ENCODE peak calls at places on chromosome X, in seven cellular contexts. S is choroid plexus epithelial cell, U is neural crest cell, C is GM23338, R is Peyer's patch, W is tibial nerve, K is astrocyte of the cerebellum. L is an unnamed sample.

GRCh38 chrX:130263016-130263415 is 5.7 kb downstream of the ZNF280C start:
- DNase-seq in W (no peak), K (no peak), R (no peak), C (no peak), S (no peak), U (no peak), L (no peak)

GRCh38 chrX:40095588-40096394 is 2.0 kb downstream of the BCOR start:
- DNase-seq in S (peak), C (no peak), W (no peak), K (no peak), U (no peak), R (peak), L (no peak)

GRCh38 chrX:101136235-101136634 is 38.2 kb downstream of the CENPI start:
- DNase-seq in U (no peak), C (no peak), K (no peak), W (no peak), S (peak), R (no peak), L (no peak)

GRCh38 chrX:40207626-40208025 is 109.9 kb upstream of the BCOR start:
- DNase-seq in K (no peak), S (no peak), R (no peak), U (no peak), W (no peak), C (no peak), L (no peak)

GRCh38 chrX:20066968-20067708 is 49.6 kb downstream of the MAP7D2 start:
- DNase-seq in U (no peak), W (peak), S (peak), C (peak), K (peak), R (no peak), L (no peak)

GRCh38 chrX:43655151-43655676 is 885 bp upstream of the MAOA start:
- DNase-seq in U (peak), S (peak), R (peak), C (peak), K (no peak), W (peak), L (peak)

GRCh38 chrX:24332868-24333267 is 19.0 kb upstream of the SUPT20HL2 start:
- DNase-seq in U (no peak), C (no peak), S (no peak), K (peak), W (no peak), R (no peak), L (no peak)

GRCh38 chrX:54794004-54794403 is 4.1 kb downstream of the ITIH6 start:
- DNase-seq in U (no peak), S (no peak), W (no peak), R (no peak), K (no peak), C (no peak), L (no peak)

GRCh38 chrX:71935542-71935941 is 24.9 kb downstream of the NHSL2 start:
- DNase-seq in U (no peak), W (peak), C (peak), K (no peak), S (no peak), R (no peak), L (no peak)

GRCh38 chrX:1519022-1519497 is 17.9 kb downstream of the P2RY8 start:
- DNase-seq in W (no peak), U (no peak), S (no peak), R (no peak), K (no peak), C (no peak), L (no peak)

GRCh38 chrX:132758778-132759177 is 199.7 kb downstream of the HS6ST2 start:
- DNase-seq in R (no peak), S (no peak), W (no peak), K (no peak), U (no peak), C (peak), L (no peak)

GRCh38 chrX:37314526-37314925 is 34.6 kb upstream of the PRRG1 start:
- DNase-seq in U (no peak), R (no peak), W (no peak), S (peak), C (no peak), K (no peak), L (no peak)

GRCh38 chrX:72121381-72121780 is 10.3 kb downstream of the RTL5 start:
- DNase-seq in K (peak), U (no peak), W (peak), R (peak), S (peak), C (no peak), L (no peak)

GRCh38 chrX:32687379-32687778 is 524.0 kb downstream of the DMD start:
- DNase-seq in R (no peak), U (no peak), S (no peak), C (peak), W (no peak), K (no peak), L (no peak)

GRCh38 chrX:3599787-3600465 is 113.5 kb downstream of the PRKX start:
- DNase-seq in U (no peak), R (no peak), W (no peak), S (peak), C (no peak), K (peak), L (no peak)

GRCh38 chrX:12825801-12826200 is 34.6 kb downstream of the PRPS2 start:
- DNase-seq in R (no peak), U (no peak), K (peak), W (no peak), C (no peak), S (peak), L (no peak)

GRCh38 chrX:68714856-68715255 is 67.4 kb downstream of the STARD8 start:
- DNase-seq in K (no peak), C (no peak), U (no peak), W (no peak), S (no peak), R (no peak), L (no peak)

GRCh38 chrX:101287402-101287801 is 3.7 kb downstream of the TAF7L start:
- DNase-seq in U (peak), S (peak), R (no peak), W (peak), K (peak), C (peak), L (no peak)

GRCh38 chrX:137427813-137428212 is 138.1 kb upstream of the ZIC3 start:
- DNase-seq in K (peak), C (peak), U (no peak), W (no peak), R (no peak), S (peak), L (no peak)

GRCh38 chrX:97399400-97399799 is 515.7 kb downstream of the RPA4 start:
- DNase-seq in U (no peak), S (peak), K (no peak), C (no peak), W (no peak), R (no peak), L (no peak)

GRCh38 chrX:43000121-43000520 is 222.2 kb upstream of the PPP1R2C start:
- DNase-seq in K (no peak), U (no peak), S (peak), R (no peak), W (no peak), C (no peak), L (no peak)

GRCh38 chrX:140817943-140818342 is 108.4 kb downstream of the LINC00632 start:
- DNase-seq in U (peak), W (peak), C (peak), S (peak), R (no peak), K (peak), L (no peak)

GRCh38 chrX:136525738-136526606 is 6.0 kb upstream of the VGLL1 start:
- DNase-seq in S (peak), K (peak), W (peak), R (peak), U (no peak), C (no peak), L (no peak)

DNA sequence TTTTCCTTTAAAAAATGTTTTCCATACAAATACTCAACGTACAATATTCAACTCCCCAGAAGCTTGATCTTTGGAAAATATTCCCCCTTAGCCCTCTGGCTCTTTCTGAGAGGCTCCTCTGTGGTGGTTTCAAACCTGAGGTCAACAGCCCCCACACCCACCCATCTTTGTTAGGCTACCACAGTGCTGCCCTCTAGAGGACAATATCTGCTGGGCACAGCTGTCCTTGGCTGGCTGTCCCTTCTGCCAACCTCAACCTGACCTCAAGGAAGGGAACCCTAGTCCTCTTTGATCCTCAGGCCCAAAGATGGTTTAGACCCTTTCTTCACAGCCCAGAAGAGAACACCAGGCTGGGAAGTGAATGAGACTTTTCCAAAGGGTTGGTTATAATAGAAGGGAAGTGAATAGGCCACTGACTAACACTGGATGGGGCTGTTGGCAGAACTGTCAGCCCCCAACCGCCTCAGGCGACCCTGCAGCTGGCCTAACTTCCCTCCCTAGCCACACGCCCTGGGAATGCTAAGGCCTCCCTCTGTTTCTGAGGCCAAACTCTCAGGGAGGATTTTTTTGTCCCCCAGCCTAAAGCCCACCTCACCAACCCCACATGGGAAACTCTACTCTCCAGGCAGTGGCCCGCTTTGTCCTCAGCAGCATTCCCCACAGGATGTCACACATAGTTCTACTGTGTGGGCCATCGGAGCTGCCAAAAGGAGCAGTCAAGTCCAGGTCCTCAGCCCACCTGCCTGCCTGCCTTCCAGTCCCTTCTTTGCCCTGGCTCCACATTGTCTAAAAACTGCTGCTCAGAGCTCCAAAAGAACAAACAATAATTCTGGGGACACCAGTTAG is 34.3 kb downstream of the NYX start:
- DNase-seq in W (no peak), S (no peak), U (no peak), K (no peak), R (no peak), C (peak), L (no peak)
- TF ChIP-seq CTCF in W (no peak), S (peak), U (peak), K (peak), R (no peak), C (peak), L (no peak)

GRCh38 chrX:17081969-17082368 is 135.5 kb downstream of the REPS2 start:
- DNase-seq in R (no peak), C (no peak), W (no peak), K (no peak), U (no peak), S (no peak), L (no peak)

GRCh38 chrX:17078031-17078730 is 131.7 kb downstream of the REPS2 start:
- DNase-seq in K (peak), R (no peak), C (no peak), S (peak), U (no peak), W (no peak), L (no peak)

GRCh38 chrX:17086317-17086716 is 139.9 kb downstream of the REPS2 start:
- DNase-seq in W (no peak), C (no peak), R (no peak), K (no peak), U (no peak), S (no peak), L (no peak)

GRCh38 chrX:17081535-17081934 is 135.1 kb downstream of the REPS2 start:
- DNase-seq in C (no peak), K (no peak), S (no peak), W (no peak), U (no peak), R (no peak), L (no peak)

GRCh38 chrX:17082831-17083230 is 136.4 kb downstream of the REPS2 start:
- DNase-seq in W (no peak), C (peak), R (no peak), S (peak), U (no peak), K (no peak), L (no peak)
- TF ChIP-seq CTCF in W (no peak), C (peak), R (peak), S (no peak), U (peak), K (peak), L (no peak)

DNA sequence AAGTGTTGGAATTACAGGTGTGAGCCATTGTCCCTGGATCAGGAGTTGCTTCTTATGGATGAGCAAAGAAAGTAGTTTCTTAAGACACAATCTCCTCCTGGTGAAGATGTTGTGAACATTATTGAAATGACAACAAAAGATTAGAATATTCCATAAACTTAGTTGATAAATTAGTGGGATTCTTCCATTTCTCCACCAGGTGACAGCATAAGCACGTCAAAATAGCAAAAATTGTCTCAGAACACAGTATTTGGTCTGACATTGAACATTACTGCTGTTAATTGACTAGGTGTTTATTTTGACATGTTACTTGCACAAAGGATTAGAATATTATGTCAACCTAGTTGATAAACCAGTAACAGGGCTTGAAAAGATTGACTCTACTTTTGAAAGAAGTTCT is 21.6 kb downstream of the CLDN34 start:
- DNase-seq in U (no peak), C (no peak), W (no peak), K (no peak), S (peak), R (no peak), L (no peak)
- TF ChIP-seq CTCF in U (peak), C (peak), W (no peak), K (peak), S (peak), R (peak), L (no peak)

DNA sequence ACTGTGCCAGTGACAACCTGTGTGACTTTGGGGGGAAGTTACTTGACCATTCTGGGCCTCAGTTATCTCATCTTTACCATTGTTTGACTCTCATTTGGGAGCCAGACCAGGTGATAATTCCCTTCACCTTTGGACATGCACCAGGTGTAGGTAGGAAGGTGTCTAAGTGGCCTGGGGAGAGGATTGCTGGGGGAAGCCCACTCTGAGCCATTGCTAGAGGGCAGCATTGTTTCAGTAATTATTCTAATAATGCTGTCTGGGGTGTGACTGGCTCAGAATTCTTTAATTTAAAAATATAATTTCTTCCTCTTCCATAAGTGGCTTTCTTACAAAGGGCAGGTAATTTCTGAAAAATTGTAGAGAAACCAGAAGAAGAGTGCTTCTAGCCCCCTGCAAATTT is 104.3 kb downstream of the RTL9 start:
- DNase-seq in R (no peak), U (no peak), S (no peak), K (no peak), W (no peak), C (peak), L (no peak)
- TF ChIP-seq CTCF in R (no peak), U (no peak), S (no peak), K (peak), W (peak), C (peak), L (no peak)

L was measured in omental fat pad.